ENCODE peak calls at places on chromosomes 16 and 17, in ten cellular contexts. One of them, this sample, is unnamed.

GRCh38 chr17:36629252-36629847 is 28.0 kb downstream of the MRM1 start:
- DNase-seq in iPS DF 19.7: no peak
- DNase-seq in Calu3: peak; percentile 99
- DNase-seq in T-cell: peak; percentile 64
- DNase-seq in NCI-H2081: peak; percentile 72
- DNase-seq in activated CD4-positive, CD25-positive, alpha-beta regulatory T cell: peak; percentile 60
- DNase-seq in activated gamma-delta T cell treated with anti-CD3 and anti-CD28 coated beads, Interleukin-2, amount 50 U/mL, for 16 hours: peak; percentile 73
- DNase-seq in tibial artery: peak; percentile 63
- DNase-seq in cardiac muscle cell: peak; percentile 78
- DNase-seq in heart right ventricle: peak; percentile 71
- DNase-seq in this sample: peak; percentile 81

GRCh38 chr16:301950-302349 is 19.0 kb downstream of the PDIA2 start:
- DNase-seq in iPS DF 19.7: no peak
- DNase-seq in Calu3: no peak
- DNase-seq in T-cell: no peak
- DNase-seq in NCI-H2081: no peak
- DNase-seq in activated CD4-positive, CD25-positive, alpha-beta regulatory T cell: no peak
- DNase-seq in activated gamma-delta T cell treated with anti-CD3 and anti-CD28 coated beads, Interleukin-2, amount 50 U/mL, for 16 hours: no peak
- DNase-seq in tibial artery: no peak
- DNase-seq in cardiac muscle cell: no peak
- DNase-seq in heart right ventricle: no peak
- DNase-seq in this sample: no peak

GRCh38 chr16:66740533-66740932 is 10.9 kb downstream of the DYNC1LI2 start:
- DNase-seq in iPS DF 19.7: no peak
- DNase-seq in Calu3: peak; percentile 29
- DNase-seq in T-cell: no peak
- DNase-seq in NCI-H2081: no peak
- DNase-seq in activated CD4-positive, CD25-positive, alpha-beta regulatory T cell: no peak
- DNase-seq in activated gamma-delta T cell treated with anti-CD3 and anti-CD28 coated beads, Interleukin-2, amount 50 U/mL, for 16 hours: no peak
- DNase-seq in tibial artery: no peak
- DNase-seq in cardiac muscle cell: no peak
- DNase-seq in heart right ventricle: peak; percentile 26
- DNase-seq in this sample: peak; percentile 62

GRCh38 chr16:85347213-85347591 is 234.9 kb upstream of the CIBAR2 start:
- DNase-seq in iPS DF 19.7: no peak
- DNase-seq in Calu3: peak; percentile 41
- DNase-seq in T-cell: no peak
- DNase-seq in NCI-H2081: no peak
- DNase-seq in activated CD4-positive, CD25-positive, alpha-beta regulatory T cell: no peak
- DNase-seq in activated gamma-delta T cell treated with anti-CD3 and anti-CD28 coated beads, Interleukin-2, amount 50 U/mL, for 16 hours: no peak
- DNase-seq in tibial artery: no peak
- DNase-seq in cardiac muscle cell: peak; percentile 34
- DNase-seq in heart right ventricle: no peak
- DNase-seq in this sample: peak; percentile 52

GRCh38 chr16:30764086-30764485 is 2.0 kb downstream of the RNF40 start:
- DNase-seq in iPS DF 19.7: no peak
- DNase-seq in Calu3: no peak
- DNase-seq in T-cell: no peak
- DNase-seq in NCI-H2081: no peak
- DNase-seq in activated CD4-positive, CD25-positive, alpha-beta regulatory T cell: no peak
- DNase-seq in activated gamma-delta T cell treated with anti-CD3 and anti-CD28 coated beads, Interleukin-2, amount 50 U/mL, for 16 hours: no peak
- DNase-seq in tibial artery: no peak
- DNase-seq in cardiac muscle cell: no peak
- DNase-seq in heart right ventricle: no peak
- DNase-seq in this sample: no peak

GRCh38 chr17:4631836-4632582 is 9.5 kb downstream of the ALOX15 start:
- DNase-seq in iPS DF 19.7: no peak
- DNase-seq in Calu3: no peak
- DNase-seq in T-cell: no peak
- DNase-seq in NCI-H2081: no peak
- DNase-seq in activated CD4-positive, CD25-positive, alpha-beta regulatory T cell: no peak
- DNase-seq in activated gamma-delta T cell treated with anti-CD3 and anti-CD28 coated beads, Interleukin-2, amount 50 U/mL, for 16 hours: no peak
- DNase-seq in tibial artery: no peak
- DNase-seq in cardiac muscle cell: no peak
- DNase-seq in heart right ventricle: no peak
- DNase-seq in this sample: no peak

GRCh38 chr16:78415669-78416068 is 316.2 kb downstream of the WWOX start:
- DNase-seq in iPS DF 19.7: no peak
- DNase-seq in Calu3: no peak
- DNase-seq in T-cell: no peak
- DNase-seq in NCI-H2081: no peak
- DNase-seq in activated CD4-positive, CD25-positive, alpha-beta regulatory T cell: no peak
- DNase-seq in activated gamma-delta T cell treated with anti-CD3 and anti-CD28 coated beads, Interleukin-2, amount 50 U/mL, for 16 hours: no peak
- DNase-seq in tibial artery: no peak
- DNase-seq in cardiac muscle cell: no peak
- DNase-seq in heart right ventricle: no peak
- DNase-seq in this sample: no peak

GRCh38 chr17:81513669-81514484 is 1.3 kb upstream of the ACTG1 start:
- DNase-seq in iPS DF 19.7: no peak
- DNase-seq in Calu3: peak; percentile 77
- DNase-seq in T-cell: no peak
- DNase-seq in NCI-H2081: peak; percentile 81
- DNase-seq in activated CD4-positive, CD25-positive, alpha-beta regulatory T cell: no peak
- DNase-seq in activated gamma-delta T cell treated with anti-CD3 and anti-CD28 coated beads, Interleukin-2, amount 50 U/mL, for 16 hours: no peak
- DNase-seq in tibial artery: peak; percentile 67
- DNase-seq in cardiac muscle cell: peak; percentile 87
- DNase-seq in heart right ventricle: peak; percentile 72
- DNase-seq in this sample: peak; percentile 62

GRCh38 chr17:80169107-80169506 is 723 bp upstream of the CARD14 start:
- DNase-seq in iPS DF 19.7: no peak
- DNase-seq in Calu3: no peak
- DNase-seq in T-cell: no peak
- DNase-seq in NCI-H2081: no peak
- DNase-seq in activated CD4-positive, CD25-positive, alpha-beta regulatory T cell: no peak
- DNase-seq in activated gamma-delta T cell treated with anti-CD3 and anti-CD28 coated beads, Interleukin-2, amount 50 U/mL, for 16 hours: no peak
- DNase-seq in tibial artery: no peak
- DNase-seq in cardiac muscle cell: no peak
- DNase-seq in heart right ventricle: no peak
- DNase-seq in this sample: no peak

GRCh38 chr16:56848955-56849689 is 15.9 kb upstream of the SLC12A3 start:
- DNase-seq in iPS DF 19.7: no peak
- DNase-seq in Calu3: no peak
- DNase-seq in T-cell: no peak
- DNase-seq in NCI-H2081: peak; percentile 62
- DNase-seq in activated CD4-positive, CD25-positive, alpha-beta regulatory T cell: no peak
- DNase-seq in activated gamma-delta T cell treated with anti-CD3 and anti-CD28 coated beads, Interleukin-2, amount 50 U/mL, for 16 hours: no peak
- DNase-seq in tibial artery: no peak
- DNase-seq in cardiac muscle cell: no peak
- DNase-seq in heart right ventricle: no peak
- DNase-seq in this sample: no peak